ENCODE peak calls at places on chromosomes 4 and X, in nine cellular contexts. Y is lower lobe of right lung, J is sigmoid colon, V is right lobe of liver, N is cardiac muscle cell, F is IMR-90, H is AG04449, E is ascending aorta, W is mucosa of descending colon. M is an unnamed sample.
A peak's percentile ranks its signal among the peaks of the same experiment; 100 is the strongest.

GRCh38 chr4:155376387-155377268 is at the start of gene MAP9:
- DNase-seq in Y (peak; percentile 91), J (peak; percentile 93), V (peak; percentile 64), N (peak; percentile 98), F (peak; percentile 93), H (peak; percentile 67), E (peak; percentile 95), W (peak; percentile 91), M (peak; percentile 83)

GRCh38 chr4:168842186-168842585 is 167.9 kb downstream of the CBR4 start:
- DNase-seq in Y (no peak), J (no peak), V (no peak), N (no peak), F (no peak), H (no peak), E (no peak), W (no peak), M (no peak)

GRCh38 chrX:1676866-1677265 is 62.0 kb downstream of the ASMT start:
- DNase-seq in Y (no peak), J (no peak), V (no peak), N (no peak), F (no peak), H (no peak), E (no peak), W (peak; percentile 10), M (no peak)

GRCh38 chr4:7194251-7195137 is 2.2 kb downstream of the SORCS2 start:
- DNase-seq in Y (peak; percentile 83), J (peak; percentile 66), V (peak; percentile 53), N (peak; percentile 34), F (no peak), H (no peak), E (peak; percentile 60), W (no peak), M (no peak)

GRCh38 chr4:71004281-71004851 is 10.9 kb downstream of the DCK start:
- DNase-seq in Y (no peak), J (no peak), V (no peak), N (no peak), F (no peak), H (no peak), E (no peak), W (peak; percentile 59), M (no peak)

GRCh38 chr4:42515156-42515884 is 118.0 kb downstream of the SHISA3 start:
- DNase-seq in Y (no peak), J (no peak), V (no peak), N (peak; percentile 70), F (peak; percentile 1), H (no peak), E (no peak), W (no peak), M (no peak)

GRCh38 chrX:11341274-11342256 is 48.4 kb downstream of the AMELX start:
- DNase-seq in Y (peak; percentile 63), J (peak; percentile 82), V (peak; percentile 75), N (peak; percentile 92), F (peak; percentile 79), H (no peak), E (peak; percentile 83), W (peak; percentile 46), M (no peak)

GRCh38 chrX:10582215-10582733 is 38.1 kb downstream of the MID1 start:
- DNase-seq in Y (no peak), J (no peak), V (no peak), N (peak; percentile 53), F (peak; percentile 61), H (no peak), E (no peak), W (no peak), M (no peak)

GRCh38 chr4:147371661-147372060 is 109.2 kb upstream of the EDNRA start:
- DNase-seq in Y (no peak), J (no peak), V (no peak), N (peak; percentile 39), F (peak; percentile 75), H (no peak), E (no peak), W (no peak), M (no peak)

GRCh38 chrX:13369541-13370140 is 49.8 kb upstream of the ATXN3L start:
- DNase-seq in Y (no peak), J (no peak), V (no peak), N (no peak), F (no peak), H (no peak), E (no peak), W (no peak), M (no peak)

GRCh38 chrX:133171962-133172708 is 46.0 kb downstream of the TFDP3 start:
- DNase-seq in Y (no peak), J (no peak), V (no peak), N (peak; percentile 6), F (no peak), H (no peak), E (no peak), W (no peak), M (no peak)

GRCh38 chrX:12974217-12974796 is 603 bp upstream of the TMSB4X start:
- DNase-seq in Y (peak; percentile 83), J (peak; percentile 83), V (peak; percentile 53), N (peak; percentile 66), F (peak; percentile 54), H (no peak), E (peak; percentile 85), W (peak; percentile 82), M (peak; percentile 38)

DNA sequence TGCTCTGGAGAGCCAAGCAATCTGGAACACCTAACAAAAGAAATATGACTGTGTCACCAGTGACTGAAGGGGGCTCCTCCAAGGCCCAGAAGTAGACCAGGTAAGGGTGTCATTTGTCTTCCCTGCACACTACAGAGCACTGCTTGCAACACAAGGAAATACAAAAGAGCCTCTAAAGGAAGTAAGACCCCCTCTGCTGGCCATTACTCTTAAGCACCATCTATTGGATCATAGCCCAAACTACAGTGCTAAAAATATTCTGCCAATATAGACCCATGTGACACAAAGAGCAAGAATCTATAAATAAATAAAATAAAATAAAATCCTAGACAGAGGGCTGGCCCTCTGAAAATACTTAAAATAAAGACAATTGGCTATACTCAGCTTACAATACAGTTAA is 528.7 kb downstream of the TMA16 start:
- DNase-seq in Y (no peak), J (no peak), V (no peak), N (no peak), F (no peak), H (no peak), E (no peak), W (no peak), M (no peak)
- TF ChIP-seq CTCF in Y (no peak), J (no peak), V (no peak), N (no peak), F (no peak), H (no peak), E (no peak), W (no peak), M (no peak)

GRCh38 chr4:8911311-8912088 is 39.9 kb upstream of the HMX1 start:
- DNase-seq in Y (peak; percentile 37), J (peak; percentile 56), V (peak; percentile 31), N (no peak), F (no peak), H (no peak), E (peak; percentile 52), W (no peak), M (no peak)

GRCh38 chr4:8909548-8909947 is 37.9 kb upstream of the HMX1 start:
- DNase-seq in Y (no peak), J (no peak), V (no peak), N (no peak), F (peak; percentile 1), H (no peak), E (no peak), W (no peak), M (no peak)

GRCh38 chr4:8912089-8912455 is 40.4 kb upstream of the HMX1 start:
- DNase-seq in Y (no peak), J (no peak), V (peak; percentile 27), N (no peak), F (no peak), H (no peak), E (no peak), W (no peak), M (no peak)

GRCh38 chr4:8910100-8910821 is 38.6 kb upstream of the HMX1 start:
- DNase-seq in Y (peak; percentile 41), J (peak; percentile 45), V (peak; percentile 23), N (no peak), F (no peak), H (no peak), E (peak; percentile 44), W (no peak), M (no peak)

DNA sequence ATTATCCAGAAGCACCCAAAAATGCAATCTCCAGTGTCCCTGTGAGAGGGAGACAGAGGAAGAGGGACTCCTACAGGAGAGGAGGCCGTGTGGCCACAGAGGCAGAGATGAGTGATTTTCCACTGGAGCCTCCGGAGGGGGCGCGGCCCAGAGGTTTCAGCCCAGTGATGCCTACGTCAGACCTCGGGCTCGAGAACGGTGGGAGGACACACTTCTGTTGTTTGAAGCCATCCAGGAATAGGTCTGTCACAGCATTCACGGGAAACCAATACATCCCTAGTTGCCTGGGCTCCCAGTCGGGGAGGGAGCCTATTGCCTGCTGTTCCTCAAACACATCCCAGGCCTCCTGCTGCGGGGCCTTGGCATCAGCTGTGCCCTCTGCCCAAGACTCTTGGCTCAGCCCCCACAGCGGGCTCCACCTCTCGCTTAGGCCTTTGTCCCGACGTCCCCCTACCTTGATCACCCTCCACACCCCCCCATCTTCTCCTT is 39.2 kb upstream of the HMX1 start:
- DNase-seq in Y (no peak), J (no peak), V (peak; percentile 27), N (no peak), F (no peak), H (no peak), E (peak; percentile 51), W (no peak), M (no peak)
- TF ChIP-seq CTCF in Y (no peak), J (no peak), V (no peak), N (no peak), F (no peak), H (no peak), E (no peak), W (no peak), M (no peak)

GRCh38 chrX:15761564-15762191 is 23.6 kb downstream of the CA5B start:
- DNase-seq in Y (no peak), J (no peak), V (no peak), N (peak; percentile 38), F (peak; percentile 41), H (no peak), E (no peak), W (no peak), M (peak; percentile 29)

GRCh38 chrX:15755091-15755490 is 17.0 kb downstream of the CA5B start:
- DNase-seq in Y (no peak), J (no peak), V (no peak), N (no peak), F (no peak), H (no peak), E (no peak), W (no peak), M (no peak)

DNA sequence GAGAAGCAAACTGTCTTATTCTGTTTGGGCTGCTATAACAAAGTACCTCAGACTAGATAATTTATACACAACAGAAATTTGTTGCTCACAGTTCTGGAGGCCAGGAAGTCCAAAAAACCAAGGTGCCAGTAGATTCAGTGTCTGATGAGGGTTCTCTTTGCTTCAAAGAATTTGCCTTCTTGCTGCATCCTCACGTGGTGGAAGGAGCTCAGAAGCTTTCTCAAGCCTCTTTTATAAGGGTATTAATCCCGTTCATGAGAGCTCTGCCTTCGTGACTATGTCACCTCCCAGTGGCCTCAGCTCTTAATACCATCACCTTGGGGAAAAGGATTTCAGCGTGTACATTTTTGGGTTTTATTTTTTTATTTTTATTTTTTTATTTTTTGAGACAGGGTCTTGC is 20.1 kb downstream of the CA5B start:
- DNase-seq in Y (no peak), J (no peak), V (no peak), N (no peak), F (no peak), H (no peak), E (no peak), W (no peak), M (no peak)
- TF ChIP-seq CTCF in Y (no peak), J (no peak), V (no peak), N (no peak), F (no peak), H (no peak), E (no peak), W (no peak), M (no peak)

GRCh38 chr4:72714482-72715279 is 145.7 kb upstream of the ADAMTS3 start:
- DNase-seq in Y (no peak), J (no peak), V (no peak), N (no peak), F (no peak), H (no peak), E (no peak), W (no peak), M (no peak)
- TF ChIP-seq CTCF in Y (no peak), J (no peak), V (no peak), N (no peak), F (no peak), H (no peak), E (no peak), W (no peak), M (no peak)

M was measured in neural crest cell.